ENCODE peak calls at places on chromosomes 12 and 14, in four cellular contexts. G is RWPE1, V is HFFc6, H is fibroblast of mammary gland. J is an unnamed sample.

GRCh38 chr12:63150255-63151060 is 543 bp downstream of the AVPR1A start:
- DNase-seq in G (no peak), V (no peak), H (no peak), J (no peak)

GRCh38 chr14:21090194-21090939 is 8.1 kb downstream of the ZNF219 start:
- DNase-seq in G (no peak), V (no peak), H (no peak), J (no peak)

GRCh38 chr12:124032265-124032886 is 59.4 kb downstream of the ZNF664 start:
- DNase-seq in G (peak), V (peak), H (peak), J (peak)

GRCh38 chr14:66662374-66662773 is 154.4 kb downstream of the GPHN start:
- DNase-seq in G (no peak), V (no peak), H (peak), J (peak)

GRCh38 chr14:74919421-74920165 is 3.5 kb downstream of the RPS6KL1 start:
- DNase-seq in G (no peak), V (no peak), H (peak), J (no peak)

GRCh38 chr12:3461391-3461790 is 29.6 kb upstream of the PRMT8 start:
- DNase-seq in G (no peak), V (no peak), H (no peak), J (no peak)

GRCh38 chr12:132236930-132237771 is 92.2 kb downstream of the GALNT9 start:
- DNase-seq in G (no peak), V (no peak), H (no peak), J (no peak)

GRCh38 chr14:99393059-99393655 is 87.5 kb downstream of the SETD3 start:
- DNase-seq in G (peak), V (no peak), H (peak), J (peak)

GRCh38 chr12:122031342-122032216 is 9.9 kb downstream of the BCL7A start:
- DNase-seq in G (no peak), V (no peak), H (peak), J (no peak)

GRCh38 chr14:22653012-22653621 is 9.0 kb upstream of the OR6J1 start:
- DNase-seq in G (peak), V (peak), H (peak), J (peak)

GRCh38 chr12:54075974-54076373 is 22.3 kb downstream of the HOXC4 start:
- DNase-seq in G (no peak), V (no peak), H (no peak), J (no peak)

GRCh38 chr14:57389646-57390036 is 745 bp upstream of the NAA30 start:
- DNase-seq in G (no peak), V (no peak), H (no peak), J (no peak)

DNA sequence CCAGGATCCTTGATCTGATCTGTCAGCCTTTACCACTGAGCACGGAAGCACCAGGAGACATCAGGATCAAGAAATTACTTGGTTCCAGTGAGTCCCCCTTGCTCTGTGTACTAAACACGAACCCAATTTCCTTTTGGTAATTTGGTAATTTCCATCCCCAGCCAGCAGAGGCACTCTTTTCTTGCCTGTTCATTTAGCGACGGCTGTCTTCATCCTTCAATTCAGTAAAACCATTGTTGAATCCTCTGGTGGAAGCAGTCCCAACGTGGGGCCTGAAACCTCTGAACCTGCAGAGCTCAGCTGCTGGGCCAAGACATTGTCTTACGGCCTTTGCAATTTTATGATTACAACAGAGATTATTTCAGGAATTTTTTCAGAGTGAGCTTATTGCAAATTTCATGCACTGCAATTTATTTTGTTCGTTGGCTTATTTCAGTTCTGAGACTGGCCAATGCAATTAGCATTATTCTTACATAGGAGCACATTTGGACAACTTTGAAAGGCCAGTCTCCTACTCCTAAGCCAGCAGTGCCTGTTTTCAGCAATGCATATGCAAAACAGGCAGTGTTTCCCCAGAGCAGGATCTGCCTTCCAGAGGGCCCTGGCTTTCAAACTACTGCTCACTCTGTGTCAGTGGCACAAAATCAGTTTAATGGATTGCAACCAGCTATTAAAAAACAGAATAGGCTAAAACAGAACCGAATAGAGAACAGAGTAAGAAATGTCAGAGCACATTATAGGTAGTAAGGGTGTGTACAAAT is 372.9 kb upstream of the TMEM132C start:
- DNase-seq in G (no peak), V (no peak), H (no peak), J (peak)
- TF ChIP-seq CTCF in G (no peak), V (peak), H (peak), J (peak)

GRCh38 chr12:55659486-55660385 is 23.0 kb downstream of the OR10P1 start:
- DNase-seq in G (no peak), V (no peak), H (peak), J (peak)
- TF ChIP-seq CTCF in G (peak), V (peak), H (peak), J (peak)

DNA sequence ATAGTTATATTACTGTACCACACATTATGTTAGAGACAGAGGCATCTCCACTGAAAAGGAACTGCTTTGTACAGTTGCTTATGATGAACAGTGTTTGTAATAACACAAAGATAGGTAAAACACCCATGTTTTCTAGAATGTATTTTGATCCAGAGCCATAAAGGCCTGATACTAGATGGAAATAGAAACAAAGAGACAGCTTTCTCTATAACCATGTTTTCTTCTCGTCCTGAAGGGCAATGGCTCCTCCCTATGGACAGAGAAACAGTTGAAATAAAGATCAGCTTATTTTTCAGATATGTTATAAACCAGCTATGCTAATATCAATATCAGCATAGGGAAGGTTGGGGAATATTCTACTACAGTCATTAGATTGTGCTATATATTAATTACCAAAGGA is 109.2 kb downstream of the ATXN7L3B start:
- DNase-seq in G (no peak), V (no peak), H (no peak), J (peak)
- TF ChIP-seq CTCF in G (peak), V (no peak), H (no peak), J (no peak)

DNA sequence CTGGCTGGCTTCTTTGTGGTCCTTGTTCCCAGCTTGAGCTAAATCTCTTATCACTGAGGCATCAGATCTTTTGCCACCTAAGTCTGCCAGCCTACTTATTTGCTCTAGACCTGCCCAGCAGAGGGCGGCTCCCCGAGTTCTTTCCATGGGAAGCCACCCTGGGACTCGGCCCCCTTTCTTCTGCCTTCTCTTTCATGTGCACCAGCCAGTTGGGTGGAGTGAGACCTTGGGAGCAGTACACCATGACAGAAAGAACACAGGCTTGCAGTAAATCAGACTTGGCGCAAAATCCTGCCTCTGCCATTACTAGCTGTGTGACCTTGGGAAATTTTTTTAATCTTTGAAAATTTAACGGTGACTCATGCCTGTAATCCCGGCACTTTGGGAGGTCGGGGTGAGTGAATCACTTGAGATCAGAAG is 7.4 kb downstream of the SMAGP start:
- DNase-seq in G (no peak), V (peak), H (peak), J (peak)
- TF ChIP-seq CTCF in G (peak), V (peak), H (peak), J (no peak)

DNA sequence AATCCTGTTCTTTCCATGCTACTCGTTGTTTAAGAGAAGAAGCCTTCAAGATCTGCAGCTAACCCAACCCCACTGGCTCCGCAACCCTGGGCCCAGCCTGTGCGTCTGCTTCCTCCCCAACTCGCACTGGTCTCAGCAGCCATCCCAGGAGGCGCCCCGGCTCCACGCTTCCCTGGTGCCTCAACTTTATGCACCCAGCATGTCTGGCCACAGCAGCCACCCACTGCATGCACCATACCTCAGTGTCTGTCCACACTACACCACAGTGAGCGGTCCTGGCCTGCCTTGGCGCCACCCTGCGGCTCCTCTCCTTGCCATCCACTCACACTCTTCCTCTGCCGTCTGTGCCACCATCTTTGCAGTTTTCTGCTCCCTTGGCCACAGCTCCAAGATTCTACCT is 27.0 kb upstream of the DHRS4 start:
- DNase-seq in G (no peak), V (no peak), H (no peak), J (no peak)
- TF ChIP-seq CTCF in G (no peak), V (no peak), H (no peak), J (no peak)

DNA sequence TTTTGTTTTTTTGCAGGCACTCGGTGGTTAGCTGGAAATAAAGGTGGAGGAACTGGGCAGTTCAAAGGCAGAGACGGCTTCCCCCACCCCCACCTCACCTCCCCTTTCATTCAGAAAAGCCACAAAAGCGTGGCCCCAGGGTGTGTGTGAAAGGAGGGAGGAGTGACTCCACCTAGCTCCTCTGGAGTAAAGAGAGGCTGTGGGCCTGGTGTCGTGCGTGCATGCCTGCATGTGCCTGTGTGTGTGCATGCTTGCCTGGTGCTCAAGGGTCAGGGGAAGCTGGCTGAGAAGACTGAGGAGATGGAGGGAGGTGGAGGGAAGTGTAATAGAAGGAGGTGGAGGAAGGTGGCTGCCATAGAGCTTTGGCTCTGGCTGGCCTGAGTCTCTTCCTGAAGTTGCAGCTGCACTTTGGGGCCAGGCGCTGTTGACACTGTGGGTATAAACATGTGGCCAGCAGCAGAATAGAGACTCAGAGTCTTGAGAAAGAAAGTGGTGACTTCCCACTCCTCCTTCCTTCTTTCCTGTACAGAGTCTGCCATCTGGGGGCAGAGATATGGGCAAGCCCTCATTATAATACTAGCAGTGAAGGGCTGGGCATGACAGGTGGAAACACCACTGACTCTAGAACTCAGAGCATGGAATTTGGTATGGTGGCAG is 36.9 kb upstream of the SINHCAF start:
- DNase-seq in G (no peak), V (no peak), H (no peak), J (no peak)
- TF ChIP-seq CTCF in G (no peak), V (no peak), H (no peak), J (no peak)

GRCh38 chr12:15011162-15011561 is 38.3 kb downstream of the PDE6H start:
- DNase-seq in G (no peak), V (no peak), H (peak), J (no peak)
- TF ChIP-seq CTCF in G (no peak), V (peak), H (peak), J (peak)

GRCh38 chr12:38490941-38491340 is 174.4 kb downstream of the ALG10B start:
- DNase-seq in G (no peak), V (no peak), H (no peak), J (no peak)
- TF ChIP-seq CTCF in G (no peak), V (no peak), H (no peak), J (no peak)